ENCODE peak calls at places on chromosomes 5 and 9, in five cellular contexts. One of them, this sample, is unnamed. For H3K4me1, the result is how much of the 10 kb centered on the place peaks cover.

GRCh38 chr5:176714067-176714466 is 66.8 kb downstream of the TSPAN17 start:
- DNase-seq in heart left ventricle: no peak
- DNase-seq in mammary epithelial cell: peak
- DNase-seq in psoas muscle: no peak
- DNase-seq in adrenal gland: no peak
- DNase-seq in this sample: no peak

GRCh38 chr5:89916131-89916530 is 493.4 kb downstream of the CETN3 start:
- DNase-seq in mammary epithelial cell: no peak
- DNase-seq in adrenal gland: no peak
- DNase-seq in heart left ventricle: no peak
- DNase-seq in psoas muscle: no peak
- DNase-seq in this sample: no peak

GRCh38 chr5:123176224-123176937 is 87.3 kb downstream of the PRDM6 start:
- DNase-seq in psoas muscle: no peak
- DNase-seq in mammary epithelial cell: no peak
- DNase-seq in adrenal gland: no peak
- DNase-seq in heart left ventricle: no peak
- DNase-seq in this sample: no peak

GRCh38 chr5:178474562-178475184 is 115.5 kb downstream of the COL23A1 start:
- DNase-seq in mammary epithelial cell: no peak
- DNase-seq in heart left ventricle: no peak
- DNase-seq in adrenal gland: no peak
- DNase-seq in psoas muscle: no peak
- DNase-seq in this sample: no peak

GRCh38 chr5:13816126-13816525 is 128.4 kb downstream of the DNAH5 start:
- DNase-seq in heart left ventricle: no peak
- DNase-seq in psoas muscle: no peak
- DNase-seq in mammary epithelial cell: peak
- DNase-seq in adrenal gland: no peak
- DNase-seq in this sample: no peak

GRCh38 chr9:34338664-34339063 is 9.3 kb downstream of the NUDT2 start:
- DNase-seq in heart left ventricle: peak
- DNase-seq in mammary epithelial cell: no peak
- DNase-seq in psoas muscle: no peak
- DNase-seq in adrenal gland: no peak
- DNase-seq in this sample: no peak

GRCh38 chr9:89701221-89701798 is 96.5 kb downstream of the GADD45G start:
- DNase-seq in heart left ventricle: no peak
- DNase-seq in psoas muscle: no peak
- DNase-seq in mammary epithelial cell: no peak
- DNase-seq in adrenal gland: no peak
- DNase-seq in this sample: no peak

GRCh38 chr9:90044710-90045151 is 439.9 kb downstream of the GADD45G start:
- DNase-seq in mammary epithelial cell: peak
- DNase-seq in psoas muscle: no peak
- DNase-seq in heart left ventricle: no peak
- DNase-seq in adrenal gland: peak
- DNase-seq in this sample: no peak

GRCh38 chr9:121233906-121234901 is 32.5 kb upstream of the RAB14 start:
- DNase-seq in psoas muscle: no peak
- DNase-seq in mammary epithelial cell: peak
- DNase-seq in heart left ventricle: no peak
- DNase-seq in adrenal gland: no peak
- DNase-seq in this sample: no peak

GRCh38 chr9:5455181-5455580 is 4.8 kb downstream of the CD274 start:
- DNase-seq in adrenal gland: no peak
- DNase-seq in psoas muscle: no peak
- DNase-seq in mammary epithelial cell: peak
- DNase-seq in heart left ventricle: no peak
- DNase-seq in this sample: no peak

GRCh38 chr5:42555797-42556196 is 132.6 kb downstream of the GHR start:
- DNase-seq in heart left ventricle: no peak
- DNase-seq in psoas muscle: no peak
- DNase-seq in mammary epithelial cell: peak
- DNase-seq in adrenal gland: no peak
- DNase-seq in this sample: no peak

GRCh38 chr5:113447651-113448050 is 12.9 kb upstream of the TSSK1B start:
- DNase-seq in psoas muscle: no peak
- DNase-seq in heart left ventricle: no peak
- DNase-seq in mammary epithelial cell: no peak
- DNase-seq in adrenal gland: no peak
- DNase-seq in this sample: no peak

GRCh38 chr5:112684737-112685136 is 52.9 kb upstream of the APC start:
- DNase-seq in psoas muscle: no peak
- DNase-seq in adrenal gland: no peak
- DNase-seq in heart left ventricle: peak
- DNase-seq in mammary epithelial cell: peak
- DNase-seq in this sample: no peak

GRCh38 chr5:17190242-17190778 is 27.1 kb upstream of the BASP1 start:
- DNase-seq in adrenal gland: peak
- DNase-seq in heart left ventricle: no peak
- DNase-seq in psoas muscle: no peak
- DNase-seq in mammary epithelial cell: peak
- DNase-seq in this sample: no peak

GRCh38 chr5:174046558-174046957 is 1.1 kb downstream of the NSG2 start:
- DNase-seq in psoas muscle: no peak
- DNase-seq in mammary epithelial cell: no peak
- DNase-seq in adrenal gland: no peak
- DNase-seq in heart left ventricle: no peak
- DNase-seq in this sample: no peak

GRCh38 chr9:124373386-124373785 is 41.9 kb downstream of the PSMB7 start:
- DNase-seq in heart left ventricle: no peak
- DNase-seq in psoas muscle: no peak
- DNase-seq in mammary epithelial cell: no peak
- DNase-seq in adrenal gland: no peak
- DNase-seq in this sample: no peak

DNA sequence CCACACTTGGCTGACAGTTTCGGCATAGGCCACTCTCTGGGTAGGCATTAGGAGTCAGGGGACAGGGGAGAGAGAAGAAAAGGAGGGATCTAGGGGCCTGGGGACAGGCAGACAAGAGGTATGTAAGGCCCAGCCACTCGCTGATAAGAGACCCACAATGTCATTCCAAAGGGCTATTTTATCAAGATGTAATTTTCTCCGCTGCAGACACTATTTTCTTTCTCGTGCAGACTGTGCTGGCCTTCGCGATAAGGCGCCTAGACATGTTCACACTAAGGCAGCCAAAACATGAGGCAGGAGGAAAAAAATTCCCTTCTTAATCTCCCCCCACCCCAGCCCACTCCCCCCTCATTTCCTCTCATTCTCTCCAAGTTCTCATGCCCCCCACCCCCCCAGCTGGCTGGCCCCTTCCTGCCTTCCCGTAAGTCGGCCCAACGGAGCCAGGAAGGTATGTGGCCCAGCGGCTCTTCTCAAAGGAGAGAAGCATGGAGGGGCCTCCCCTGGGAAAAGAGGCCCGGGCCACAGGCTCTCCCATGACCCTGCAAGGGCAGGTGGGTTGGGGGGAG is 44.9 kb upstream of the SYNPO start:
- DNase-seq in psoas muscle: no peak
- DNase-seq in adrenal gland: no peak
- DNase-seq in mammary epithelial cell: no peak
- DNase-seq in heart left ventricle: peak
- DNase-seq in this sample: peak
- H3K4me3 ChIP-seq in psoas muscle: no peak
- H3K4me3 ChIP-seq in adrenal gland: no peak
- H3K4me3 ChIP-seq in mammary epithelial cell: no peak
- H3K4me3 ChIP-seq in heart left ventricle: no peak
- H3K4me3 ChIP-seq in this sample: no peak

GRCh38 chr9:91783411-91783810 is 166.6 kb downstream of the ROR2 start:
- DNase-seq in adrenal gland: no peak
- DNase-seq in heart left ventricle: no peak
- DNase-seq in psoas muscle: no peak
- DNase-seq in mammary epithelial cell: no peak
- DNase-seq in this sample: no peak

GRCh38 chr9:91783876-91784672 is 166.0 kb downstream of the ROR2 start:
- DNase-seq in adrenal gland: no peak
- DNase-seq in heart left ventricle: no peak
- DNase-seq in mammary epithelial cell: no peak
- DNase-seq in psoas muscle: no peak
- DNase-seq in this sample: no peak

GRCh38 chr9:91781116-91781515 is 168.9 kb downstream of the ROR2 start:
- DNase-seq in heart left ventricle: no peak
- DNase-seq in mammary epithelial cell: no peak
- DNase-seq in adrenal gland: no peak
- DNase-seq in psoas muscle: no peak
- DNase-seq in this sample: no peak

GRCh38 chr9:91781906-91782305 is 168.1 kb downstream of the ROR2 start:
- DNase-seq in adrenal gland: no peak
- DNase-seq in heart left ventricle: no peak
- DNase-seq in mammary epithelial cell: no peak
- DNase-seq in psoas muscle: no peak
- DNase-seq in this sample: no peak

DNA sequence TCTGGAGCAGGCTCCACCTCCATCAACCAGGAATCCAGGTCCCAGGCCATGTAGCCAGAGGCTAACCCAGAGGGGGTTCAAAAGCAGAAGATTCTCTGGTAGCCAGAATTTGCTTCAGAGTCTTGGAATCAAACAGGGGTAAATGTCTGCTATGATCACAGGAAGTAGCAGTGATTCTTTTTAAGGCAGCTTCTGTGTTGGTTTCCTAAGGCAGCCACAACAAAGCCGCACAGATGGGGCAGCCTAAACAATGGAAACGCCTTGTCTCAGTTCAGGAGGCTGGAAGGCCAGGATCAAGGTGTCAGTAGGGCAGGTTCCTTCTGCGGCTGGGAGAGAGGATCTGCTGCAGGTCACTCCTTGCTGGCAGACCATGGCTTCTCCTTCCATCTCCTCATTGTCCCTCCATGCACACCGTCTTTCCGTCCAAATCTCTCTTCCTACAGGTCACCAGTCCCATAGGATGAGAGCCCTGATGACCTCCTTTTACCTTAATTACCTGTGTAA is 167.3 kb downstream of the ROR2 start:
- DNase-seq in heart left ventricle: no peak
- DNase-seq in adrenal gland: no peak
- DNase-seq in psoas muscle: no peak
- DNase-seq in mammary epithelial cell: no peak
- DNase-seq in this sample: no peak
- H3K27ac ChIP-seq in heart left ventricle: no peak
- H3K27ac ChIP-seq in adrenal gland: no peak
- H3K27ac ChIP-seq in psoas muscle: no peak
- H3K27ac ChIP-seq in mammary epithelial cell: no peak
- H3K27ac ChIP-seq in this sample: no peak

DNA sequence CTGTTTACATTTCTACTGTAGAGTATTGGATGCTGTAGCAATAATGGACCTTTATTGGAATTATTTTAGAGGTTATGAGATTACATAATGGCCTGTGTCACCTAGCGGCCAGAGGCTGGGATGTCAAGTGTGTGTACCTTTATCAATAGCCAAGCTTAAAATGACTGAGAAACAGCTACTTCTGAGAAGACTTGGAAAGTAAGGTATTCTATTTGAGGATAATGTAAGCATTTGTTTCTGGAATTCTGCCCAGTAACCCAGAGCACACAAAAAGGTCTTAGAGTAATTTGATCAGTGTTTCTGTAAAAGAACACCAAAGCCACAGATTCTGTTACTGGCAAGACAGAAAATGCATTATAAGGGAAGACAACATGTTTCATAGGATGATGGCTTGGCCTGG is 116.8 kb downstream of the MACIR start:
- DNase-seq in adrenal gland: no peak
- DNase-seq in heart left ventricle: no peak
- DNase-seq in psoas muscle: no peak
- DNase-seq in mammary epithelial cell: no peak
- DNase-seq in this sample: no peak
- H3K4me1 ChIP-seq in adrenal gland: under half
- H3K4me1 ChIP-seq in heart left ventricle: under half
- H3K4me1 ChIP-seq in psoas muscle: under half
- H3K4me1 ChIP-seq in mammary epithelial cell: under half
- H3K4me1 ChIP-seq in this sample: under half

GRCh38 chr5:8828596-8829321 is 717.1 kb downstream of the SEMA5A start:
- DNase-seq in adrenal gland: no peak
- DNase-seq in psoas muscle: no peak
- DNase-seq in mammary epithelial cell: no peak
- DNase-seq in heart left ventricle: no peak
- DNase-seq in this sample: no peak
- H3K4me3 ChIP-seq in adrenal gland: no peak
- H3K4me3 ChIP-seq in psoas muscle: no peak
- H3K4me3 ChIP-seq in mammary epithelial cell: no peak
- H3K4me3 ChIP-seq in heart left ventricle: no peak
- H3K4me3 ChIP-seq in this sample: no peak

DNA sequence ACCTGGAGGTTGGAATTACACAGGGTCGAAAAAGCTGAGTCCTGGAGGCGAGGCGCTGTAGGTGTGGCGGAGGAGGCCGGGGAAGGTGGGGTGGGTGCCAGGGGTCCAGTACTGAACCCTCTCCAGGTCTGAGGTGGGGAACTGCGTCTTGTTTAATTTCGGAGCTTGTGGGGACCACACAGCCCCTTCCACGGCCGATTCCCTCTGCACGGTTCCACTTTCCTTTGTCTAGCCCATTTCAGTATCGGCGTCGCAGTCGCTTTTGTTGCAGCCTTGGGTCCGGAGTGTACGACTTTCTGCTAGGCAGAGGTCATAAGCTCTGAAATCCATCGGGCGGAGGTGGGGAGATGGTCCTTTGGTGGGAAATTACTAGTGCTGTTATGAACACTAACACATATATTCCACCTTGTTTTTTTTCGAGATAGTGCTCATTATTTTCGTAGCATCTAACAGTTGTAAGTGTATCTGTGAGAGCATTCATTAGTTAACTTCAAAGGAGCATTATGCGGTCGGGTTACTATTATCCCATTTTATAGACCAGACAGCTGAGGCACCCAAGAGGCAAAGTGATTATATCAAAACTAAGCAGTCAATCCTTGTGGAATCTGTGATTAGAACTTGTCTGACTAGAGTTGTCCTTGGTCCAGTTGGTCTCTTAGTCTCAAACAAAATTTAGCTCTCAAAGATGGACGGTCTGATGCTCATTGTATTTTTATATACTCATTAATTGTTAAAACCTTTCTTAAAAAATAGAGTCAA is 737 bp downstream of the RNF180 start:
- DNase-seq in psoas muscle: no peak
- DNase-seq in mammary epithelial cell: no peak
- DNase-seq in adrenal gland: peak
- DNase-seq in heart left ventricle: no peak
- DNase-seq in this sample: peak
- H3K27ac ChIP-seq in psoas muscle: peak
- H3K27ac ChIP-seq in mammary epithelial cell: no peak
- H3K27ac ChIP-seq in adrenal gland: peak
- H3K27ac ChIP-seq in heart left ventricle: peak
- H3K27ac ChIP-seq in this sample: peak